ENCODE peak calls at places on chromosomes 12 and 14, in eight cellular contexts. Q is CD4-positive, alpha-beta T cell; K is left ventricle myocardium inferior; S is IMR-90; T is dorsolateral prefrontal cortex; H is left lung; O is kidney; P is caudate nucleus. V is an unnamed sample.

GRCh38 chr14:59363545-59364226 is 101.5 kb downstream of the GPR135 start:
- DNase-seq in H (no peak), K (no peak), Q (no peak), O (no peak), T (no peak), S (peak), P (no peak), V (no peak)

GRCh38 chr14:49769171-49769570 is 1.2 kb downstream of the KLHDC2 start:
- DNase-seq in Q (no peak), O (no peak), K (no peak), T (no peak), P (no peak), H (no peak), S (peak), V (no peak)

GRCh38 chr12:946212-946611 is 3.3 kb downstream of the RAD52 start:
- DNase-seq in H (no peak), K (no peak), Q (no peak), O (no peak), S (peak), P (no peak), T (no peak), V (no peak)

GRCh38 chr14:99266181-99267178 is 5.5 kb downstream of the BCL11B start:
- DNase-seq in H (peak), K (peak), P (peak), S (peak), T (peak), O (peak), Q (peak), V (peak)

GRCh38 chr12:131873293-131873692 is 21.1 kb upstream of the ULK1 start:
- DNase-seq in T (no peak), H (no peak), P (no peak), S (no peak), O (peak), Q (no peak), K (no peak), V (no peak)

GRCh38 chr12:57872362-57872761 is 25.8 kb upstream of the CTDSP2 start:
- DNase-seq in O (no peak), Q (no peak), K (no peak), H (no peak), S (no peak), P (no peak), T (no peak), V (no peak)

GRCh38 chr12:91356405-91356804 is 173.8 kb upstream of the DCN start:
- DNase-seq in T (no peak), K (no peak), Q (no peak), H (no peak), P (no peak), O (no peak), S (no peak), V (no peak)

GRCh38 chr14:93780811-93781210 is 7.5 kb downstream of the PRIMA1 start:
- DNase-seq in S (no peak), H (no peak), K (no peak), Q (no peak), O (no peak), T (no peak), P (no peak), V (no peak)

GRCh38 chr14:90419200-90419599 is 22.4 kb downstream of the CALM1 start:
- DNase-seq in T (no peak), K (peak), O (peak), H (no peak), P (no peak), Q (no peak), S (peak), V (no peak)

GRCh38 chr12:125340791-125341190 is 275.6 kb downstream of the AACS start:
- DNase-seq in T (no peak), O (no peak), H (no peak), Q (no peak), S (peak), K (peak), P (no peak), V (no peak)

GRCh38 chr14:43901950-43902349 is 605.1 kb downstream of the FSCB start:
- DNase-seq in S (no peak), O (no peak), K (no peak), P (no peak), T (no peak), Q (no peak), H (no peak), V (no peak)

GRCh38 chr12:4744709-4745108 is 24.5 kb downstream of the GALNT8 start:
- DNase-seq in Q (no peak), T (no peak), O (no peak), S (no peak), K (no peak), H (no peak), P (no peak), V (no peak)

GRCh38 chr12:123250471-123251383 is 17.5 kb downstream of the MTRFR start:
- DNase-seq in T (no peak), P (no peak), K (no peak), S (no peak), O (peak), H (peak), Q (no peak), V (no peak)

GRCh38 chr12:65631621-65632111 is 192.6 kb upstream of the HMGA2 start:
- DNase-seq in T (no peak), H (no peak), O (no peak), P (no peak), Q (no peak), S (peak), K (no peak), V (no peak)

GRCh38 chr12:57739387-57739786 is 845 bp upstream of the AGAP2 start:
- DNase-seq in S (no peak), T (no peak), Q (no peak), K (no peak), P (no peak), H (no peak), O (no peak), V (no peak)

GRCh38 chr12:70606001-70606400 is 31.2 kb downstream of the PTPRB start:
- DNase-seq in K (no peak), O (no peak), H (no peak), P (no peak), S (peak), Q (no peak), T (no peak), V (no peak)

GRCh38 chr14:105484069-105484996 is 2.4 kb upstream of the CRIP1 start:
- DNase-seq in T (no peak), Q (peak), O (no peak), S (no peak), H (no peak), P (no peak), K (peak), V (no peak)

GRCh38 chr12:49283541-49284429 is 11.2 kb upstream of the PRPH start:
- DNase-seq in T (no peak), K (no peak), P (no peak), H (no peak), Q (no peak), S (no peak), O (peak), V (no peak)

GRCh38 chr14:74867673-74868072 is 8.3 kb downstream of the PROX2 start:
- DNase-seq in Q (peak), H (no peak), P (no peak), O (no peak), K (no peak), S (peak), T (peak), V (no peak)

GRCh38 chr14:73612339-73613045 is at the start of gene ACOT6:
- DNase-seq in P (peak), T (peak), K (peak), Q (peak), H (peak), S (peak), O (peak), V (peak)

GRCh38 chr14:93033983-93034670 is 81.6 kb downstream of the ITPK1 start:
- DNase-seq in K (no peak), O (peak), Q (no peak), T (no peak), P (peak), S (no peak), H (no peak), V (peak)

GRCh38 chr14:95196268-95196667 is 38.9 kb upstream of the DICER1 start:
- DNase-seq in Q (no peak), H (no peak), O (no peak), T (no peak), S (no peak), K (no peak), P (no peak), V (no peak)

GRCh38 chr12:108400060-108400459 is 60.9 kb upstream of the CMKLR1 start:
- DNase-seq in H (no peak), S (no peak), Q (no peak), K (no peak), P (no peak), T (no peak), O (no peak), V (no peak)

GRCh38 chr14:60573943-60574496 is 65.1 kb downstream of the SIX6 start:
- DNase-seq in H (no peak), O (no peak), S (no peak), T (no peak), Q (no peak), K (no peak), P (no peak), V (no peak)

GRCh38 chr12:47939009-47939601 is 24.3 kb upstream of the TMEM106C start:
- DNase-seq in H (no peak), O (no peak), K (peak), Q (no peak), P (no peak), S (no peak), T (no peak), V (no peak)

GRCh38 chr12:108446766-108447165 is 68.3 kb upstream of the FICD start:
- DNase-seq in K (peak), P (no peak), O (no peak), Q (no peak), H (no peak), S (no peak), T (no peak), V (no peak)

DNA sequence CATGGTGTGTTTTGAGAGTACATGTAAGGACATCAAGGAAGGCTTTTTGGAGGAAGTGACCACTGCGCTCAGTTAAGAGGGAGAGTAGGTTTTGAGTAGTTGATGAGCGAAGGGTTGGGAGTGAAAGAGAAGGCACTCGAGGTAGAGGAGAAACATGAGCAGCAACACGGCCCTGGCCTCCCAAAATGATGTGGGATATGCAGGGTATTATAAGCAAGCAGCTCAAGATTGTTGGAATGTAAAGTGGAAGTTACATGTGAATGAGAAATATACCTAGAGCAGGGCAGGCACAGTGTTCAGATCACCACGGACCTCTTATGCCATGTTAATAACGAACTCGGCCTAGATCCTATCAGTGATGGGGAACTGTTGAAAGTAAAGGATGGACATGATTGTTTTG is 2.1 kb upstream of the ARHGDIB start:
- DNase-seq in H (no peak), P (no peak), O (no peak), T (no peak), Q (no peak), S (no peak), K (no peak), V (no peak)
- H3K27ac ChIP-seq in H (peak), P (no peak), O (no peak), T (no peak), Q (peak), S (no peak), K (peak), V (no peak)

DNA sequence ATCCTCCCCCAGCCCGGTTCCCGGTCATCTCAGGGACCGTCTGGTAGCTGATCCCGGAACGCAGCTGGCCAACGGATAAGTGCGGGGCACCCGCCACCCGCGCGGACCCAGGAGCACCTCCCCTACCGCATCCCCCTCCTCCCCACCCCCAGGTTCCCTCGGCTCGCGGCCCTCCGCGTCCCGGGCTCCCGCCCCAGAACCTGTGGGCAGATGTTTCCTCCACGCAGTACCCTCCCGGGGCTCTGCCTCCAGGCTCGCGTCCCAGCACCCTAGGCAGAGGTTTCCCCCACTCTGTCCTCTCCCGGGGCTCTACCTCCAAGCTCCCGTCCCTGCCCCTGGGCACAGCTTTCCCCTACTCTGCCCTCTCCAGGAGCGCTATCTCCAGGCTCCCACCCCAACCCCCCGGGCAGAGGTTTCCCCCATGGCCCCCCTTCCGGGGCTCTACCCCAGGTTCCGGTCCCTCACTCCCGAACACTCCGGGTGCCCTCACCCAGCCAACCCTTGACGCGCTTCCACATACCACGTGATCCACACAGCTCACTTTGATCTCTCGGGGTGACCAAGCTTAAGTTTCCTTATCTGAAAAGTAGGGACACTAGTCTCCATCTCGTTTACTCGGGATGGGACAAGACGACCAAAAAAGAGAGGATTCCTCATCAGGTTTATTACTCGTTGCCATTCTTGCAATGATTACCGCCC is at the start of gene CCDC38:
- DNase-seq in P (peak), T (peak), O (peak), S (peak), K (peak), Q (peak), H (peak), V (peak)
- H3K27ac ChIP-seq in P (peak), T (no peak), O (peak), S (no peak), K (peak), Q (peak), H (peak), V (peak)

DNA sequence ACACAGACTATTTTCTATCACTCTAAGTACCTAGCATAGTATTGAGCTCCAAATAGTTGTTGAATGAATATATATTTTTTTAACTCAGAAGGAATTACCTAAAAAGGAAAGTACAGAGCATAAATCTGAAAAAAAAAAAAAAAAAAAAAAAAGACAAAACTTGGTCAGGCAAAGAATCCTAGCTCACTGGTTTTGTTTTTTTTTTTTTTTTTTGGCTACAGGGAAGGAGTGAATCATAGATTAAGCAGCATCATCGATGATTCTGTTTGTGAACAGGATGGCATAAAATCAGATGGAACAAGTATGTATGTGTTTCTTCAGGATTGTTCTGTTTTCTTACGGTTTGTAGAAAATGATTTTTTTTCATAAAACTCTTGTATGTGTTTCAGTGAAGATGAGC is 66.1 kb upstream of the BCAT1 start:
- DNase-seq in H (no peak), S (peak), K (no peak), Q (no peak), T (no peak), P (no peak), O (no peak), V (no peak)
- H3K27ac ChIP-seq in H (no peak), S (no peak), K (no peak), Q (no peak), T (no peak), P (no peak), O (no peak), V (no peak)

GRCh38 chr12:53200458-53201169 is 6.4 kb downstream of the ITGB7 start:
- DNase-seq in S (no peak), Q (no peak), P (no peak), K (no peak), T (no peak), O (no peak), H (no peak), V (no peak)
- H3K27ac ChIP-seq in S (no peak), Q (peak), P (no peak), K (no peak), T (no peak), O (no peak), H (no peak), V (no peak)

GRCh38 chr12:32533971-32534590 is 134.7 kb downstream of the FGD4 start:
- DNase-seq in P (no peak), T (no peak), O (no peak), Q (no peak), K (peak), S (peak), H (no peak), V (no peak)
- H3K27ac ChIP-seq in P (peak), T (peak), O (peak), Q (no peak), K (peak), S (peak), H (peak), V (peak)